ENCODE peak calls at places on chromosomes 4 and X, in ten cellular contexts. W, C, F, S, Q, M, X, N, H and T are unnamed samples.

GRCh38 chr4:22417408-22417807 is 98.5 kb downstream of the ADGRA3 start:
- ATAC-seq in W (no peak), C (no peak), F (no peak), S (no peak), Q (no peak), M (no peak), X (peak; percentile 70), N (no peak), H (peak; percentile 63), T (no peak)

GRCh38 chr4:121091941-121092340 is 19.6 kb upstream of the NDNF start:
- ATAC-seq in W (no peak), C (no peak), F (no peak), S (no peak), Q (no peak), M (no peak), X (no peak), N (no peak), H (no peak), T (no peak)

GRCh38 chr4:168610911-168611530 is 114.2 kb downstream of the PALLD start:
- ATAC-seq in W (no peak), C (no peak), F (no peak), S (no peak), Q (no peak), M (no peak), X (no peak), N (no peak), H (no peak), T (no peak)

GRCh38 chr4:6395466-6396228 is 76.8 kb downstream of the PPP2R2C start:
- ATAC-seq in W (no peak), C (no peak), F (no peak), S (no peak), Q (no peak), M (no peak), X (no peak), N (no peak), H (no peak), T (no peak)

GRCh38 chrX:67693928-67694327 is 150.1 kb downstream of the AR start:
- ATAC-seq in W (no peak), C (no peak), F (peak; percentile 32), S (peak; percentile 26), Q (no peak), M (no peak), X (no peak), N (no peak), H (no peak), T (no peak)

GRCh38 chr4:38034986-38035882 is 75.0 kb downstream of the PTTG2 start:
- ATAC-seq in W (peak; percentile 54), C (peak; percentile 61), F (peak; percentile 45), S (no peak), Q (peak; percentile 68), M (peak; percentile 82), X (no peak), N (peak; percentile 70), H (peak; percentile 83), T (no peak)

GRCh38 chrX:109393859-109394258 is 88.0 kb downstream of the GUCY2F start:
- ATAC-seq in W (no peak), C (no peak), F (no peak), S (no peak), Q (peak; percentile 43), M (no peak), X (no peak), N (no peak), H (no peak), T (no peak)

GRCh38 chr4:69124941-69125340 is 28.7 kb downstream of the UGT2B7 start:
- ATAC-seq in W (no peak), C (no peak), F (no peak), S (no peak), Q (no peak), M (no peak), X (no peak), N (no peak), H (no peak), T (peak; percentile 50)

GRCh38 chr4:186792994-186793393 is 69.3 kb upstream of the FAT1 start:
- ATAC-seq in W (no peak), C (no peak), F (peak; percentile 87), S (no peak), Q (peak; percentile 90), M (peak; percentile 96), X (no peak), N (no peak), H (no peak), T (no peak)

GRCh38 chr4:110917835-110918234 is 295.0 kb upstream of the PITX2 start:
- ATAC-seq in W (no peak), C (no peak), F (no peak), S (no peak), Q (no peak), M (no peak), X (no peak), N (no peak), H (no peak), T (no peak)

GRCh38 chr4:184347251-184348239 is 126.8 kb downstream of the IRF2 start:
- ATAC-seq in W (no peak), C (peak; percentile 41), F (peak; percentile 48), S (no peak), Q (peak; percentile 0), M (no peak), X (no peak), N (peak; percentile 48), H (peak; percentile 71), T (peak; percentile 90)

GRCh38 chr4:3491681-3492405 is 28.7 kb downstream of the DOK7 start:
- ATAC-seq in W (no peak), C (no peak), F (no peak), S (no peak), Q (no peak), M (no peak), X (no peak), N (no peak), H (no peak), T (no peak)

GRCh38 chr4:692771-693554 is 4.0 kb upstream of the SLC49A3 start:
- ATAC-seq in W (no peak), C (no peak), F (no peak), S (no peak), Q (peak; percentile 55), M (peak; percentile 72), X (no peak), N (no peak), H (no peak), T (no peak)

GRCh38 chr4:41933997-41934812 is 1.0 kb upstream of the TMEM33 start:
- ATAC-seq in W (no peak), C (no peak), F (peak; percentile 44), S (no peak), Q (peak; percentile 77), M (peak; percentile 72), X (no peak), N (peak; percentile 45), H (peak; percentile 19), T (no peak)

GRCh38 chr4:3803946-3804345 is 37.8 kb downstream of the ADRA2C start:
- ATAC-seq in W (no peak), C (no peak), F (no peak), S (no peak), Q (no peak), M (no peak), X (no peak), N (no peak), H (no peak), T (no peak)

GRCh38 chr4:52889778-52890400 is 27.8 kb downstream of the RASL11B start:
- ATAC-seq in W (no peak), C (no peak), F (no peak), S (peak; percentile 91), Q (no peak), M (no peak), X (peak; percentile 89), N (no peak), H (no peak), T (no peak)

GRCh38 chr4:132504438-132504837 is 644.7 kb upstream of the PCDH10 start:
- ATAC-seq in W (no peak), C (no peak), F (no peak), S (no peak), Q (no peak), M (no peak), X (no peak), N (no peak), H (no peak), T (no peak)

GRCh38 chr4:55311792-55312490 is 34.1 kb upstream of the SRD5A3 start:
- ATAC-seq in W (no peak), C (no peak), F (peak; percentile 52), S (no peak), Q (peak; percentile 49), M (peak; percentile 14), X (no peak), N (peak; percentile 80), H (peak; percentile 64), T (no peak)

GRCh38 chr4:177706916-177707315 is 264.7 kb upstream of the AGA start:
- ATAC-seq in W (no peak), C (no peak), F (no peak), S (no peak), Q (no peak), M (no peak), X (no peak), N (no peak), H (no peak), T (no peak)